ENCODE peak calls at places on chromosomes 4 and X, in five cellular contexts. One of them, this sample, is unnamed.

GRCh38 chrX:27619975-27620374 is 29.8 kb downstream of the DCAF8L2 start:
- DNase-seq in breast epithelium: no peak
- DNase-seq in cardiac fibroblast: peak
- DNase-seq in tibial nerve: no peak
- DNase-seq in hepatocyte: peak
- DNase-seq in this sample: peak

GRCh38 chr4:140851032-140851636 is 94.9 kb upstream of the TBC1D9 start:
- DNase-seq in cardiac fibroblast: peak
- DNase-seq in hepatocyte: peak
- DNase-seq in tibial nerve: no peak
- DNase-seq in breast epithelium: no peak
- DNase-seq in this sample: peak

GRCh38 chr4:105624530-105624929 is 72.1 kb downstream of the ARHGEF38 start:
- DNase-seq in hepatocyte: no peak
- DNase-seq in tibial nerve: no peak
- DNase-seq in breast epithelium: no peak
- DNase-seq in cardiac fibroblast: peak
- DNase-seq in this sample: peak

GRCh38 chrX:97860206-97860605 is 976.5 kb downstream of the RPA4 start:
- DNase-seq in cardiac fibroblast: no peak
- DNase-seq in breast epithelium: no peak
- DNase-seq in tibial nerve: no peak
- DNase-seq in hepatocyte: no peak
- DNase-seq in this sample: peak

GRCh38 chr4:183955666-183956065 is 50.6 kb downstream of the STOX2 start:
- DNase-seq in breast epithelium: no peak
- DNase-seq in cardiac fibroblast: no peak
- DNase-seq in tibial nerve: no peak
- DNase-seq in hepatocyte: no peak
- DNase-seq in this sample: no peak

GRCh38 chrX:153782324-153782723 is 1.5 kb downstream of the SRPK3 start:
- DNase-seq in hepatocyte: no peak
- DNase-seq in cardiac fibroblast: no peak
- DNase-seq in breast epithelium: peak
- DNase-seq in tibial nerve: no peak
- DNase-seq in this sample: no peak

GRCh38 chr4:146458594-146458993 is 63.1 kb downstream of the SLC10A7 start:
- DNase-seq in hepatocyte: no peak
- DNase-seq in breast epithelium: no peak
- DNase-seq in tibial nerve: no peak
- DNase-seq in cardiac fibroblast: no peak
- DNase-seq in this sample: no peak

GRCh38 chr4:89995006-89995405 is 100.4 kb downstream of the MMRN1 start:
- DNase-seq in breast epithelium: no peak
- DNase-seq in cardiac fibroblast: no peak
- DNase-seq in tibial nerve: no peak
- DNase-seq in hepatocyte: no peak
- DNase-seq in this sample: no peak

GRCh38 chr4:99614491-99614890 is 39.9 kb downstream of the MTTP start:
- DNase-seq in hepatocyte: no peak
- DNase-seq in breast epithelium: no peak
- DNase-seq in cardiac fibroblast: no peak
- DNase-seq in tibial nerve: no peak
- DNase-seq in this sample: no peak

GRCh38 chr4:188976644-188977115 is 837.4 kb downstream of the TRIML1 start:
- DNase-seq in tibial nerve: no peak
- DNase-seq in hepatocyte: peak
- DNase-seq in breast epithelium: no peak
- DNase-seq in cardiac fibroblast: peak
- DNase-seq in this sample: peak

GRCh38 chr4:100548209-100548579 is 30.4 kb upstream of the EMCN start:
- DNase-seq in breast epithelium: no peak
- DNase-seq in cardiac fibroblast: no peak
- DNase-seq in tibial nerve: no peak
- DNase-seq in hepatocyte: no peak
- DNase-seq in this sample: no peak

GRCh38 chrX:100376581-100376980 is 33.5 kb downstream of the PCDH19 start:
- DNase-seq in breast epithelium: no peak
- DNase-seq in cardiac fibroblast: peak
- DNase-seq in tibial nerve: no peak
- DNase-seq in hepatocyte: no peak
- DNase-seq in this sample: peak

GRCh38 chr4:86286729-86287128 is 73.1 kb downstream of the MAPK10 start:
- DNase-seq in cardiac fibroblast: no peak
- DNase-seq in tibial nerve: no peak
- DNase-seq in hepatocyte: no peak
- DNase-seq in breast epithelium: peak
- DNase-seq in this sample: no peak

GRCh38 chr4:137299281-137299680 is 233.0 kb downstream of the PCDH18 start:
- DNase-seq in breast epithelium: no peak
- DNase-seq in hepatocyte: no peak
- DNase-seq in tibial nerve: no peak
- DNase-seq in cardiac fibroblast: no peak
- DNase-seq in this sample: no peak

GRCh38 chr4:93396274-93396673 is 432.3 kb upstream of the ATOH1 start:
- DNase-seq in tibial nerve: no peak
- DNase-seq in breast epithelium: no peak
- DNase-seq in cardiac fibroblast: peak
- DNase-seq in hepatocyte: no peak
- DNase-seq in this sample: peak

GRCh38 chr4:123786955-123787354 is 390.4 kb downstream of the SPRY1 start:
- DNase-seq in hepatocyte: peak
- DNase-seq in cardiac fibroblast: peak
- DNase-seq in tibial nerve: no peak
- DNase-seq in breast epithelium: no peak
- DNase-seq in this sample: peak

GRCh38 chr4:168777277-168777965 is 232.6 kb downstream of the CBR4 start:
- DNase-seq in hepatocyte: no peak
- DNase-seq in breast epithelium: no peak
- DNase-seq in cardiac fibroblast: no peak
- DNase-seq in tibial nerve: no peak
- DNase-seq in this sample: no peak

GRCh38 chr4:158938462-158939044 is 164.3 kb upstream of the RAPGEF2 start:
- DNase-seq in tibial nerve: no peak
- DNase-seq in hepatocyte: no peak
- DNase-seq in cardiac fibroblast: no peak
- DNase-seq in breast epithelium: no peak
- DNase-seq in this sample: peak

GRCh38 chr4:81052119-81053068 is 21.9 kb downstream of the BMP3 start:
- DNase-seq in breast epithelium: no peak
- DNase-seq in cardiac fibroblast: peak
- DNase-seq in hepatocyte: peak
- DNase-seq in tibial nerve: peak
- DNase-seq in this sample: peak

GRCh38 chr4:101693842-101694398 is 96.6 kb upstream of the BANK1 start:
- DNase-seq in hepatocyte: no peak
- DNase-seq in tibial nerve: no peak
- DNase-seq in cardiac fibroblast: no peak
- DNase-seq in breast epithelium: no peak
- DNase-seq in this sample: no peak

GRCh38 chr4:20217951-20218350 is 33.8 kb upstream of the SLIT2 start:
- DNase-seq in hepatocyte: no peak
- DNase-seq in tibial nerve: no peak
- DNase-seq in cardiac fibroblast: no peak
- DNase-seq in breast epithelium: no peak
- DNase-seq in this sample: no peak

GRCh38 chr4:52950226-52950625 is 88.1 kb downstream of the RASL11B start:
- DNase-seq in tibial nerve: no peak
- DNase-seq in breast epithelium: no peak
- DNase-seq in cardiac fibroblast: no peak
- DNase-seq in hepatocyte: no peak
- DNase-seq in this sample: no peak

GRCh38 chrX:45781901-45782553 is 581.4 kb upstream of the DIPK2B start:
- DNase-seq in tibial nerve: no peak
- DNase-seq in breast epithelium: no peak
- DNase-seq in cardiac fibroblast: peak
- DNase-seq in hepatocyte: peak
- DNase-seq in this sample: peak

GRCh38 chrX:13208281-13208935 is 111.4 kb downstream of the ATXN3L start:
- DNase-seq in cardiac fibroblast: no peak
- DNase-seq in breast epithelium: no peak
- DNase-seq in tibial nerve: no peak
- DNase-seq in hepatocyte: no peak
- DNase-seq in this sample: peak

GRCh38 chrX:21375795-21376069 is 1.5 kb downstream of the CNKSR2 start:
- DNase-seq in tibial nerve: no peak
- DNase-seq in breast epithelium: no peak
- DNase-seq in hepatocyte: peak
- DNase-seq in cardiac fibroblast: no peak
- DNase-seq in this sample: no peak

DNA sequence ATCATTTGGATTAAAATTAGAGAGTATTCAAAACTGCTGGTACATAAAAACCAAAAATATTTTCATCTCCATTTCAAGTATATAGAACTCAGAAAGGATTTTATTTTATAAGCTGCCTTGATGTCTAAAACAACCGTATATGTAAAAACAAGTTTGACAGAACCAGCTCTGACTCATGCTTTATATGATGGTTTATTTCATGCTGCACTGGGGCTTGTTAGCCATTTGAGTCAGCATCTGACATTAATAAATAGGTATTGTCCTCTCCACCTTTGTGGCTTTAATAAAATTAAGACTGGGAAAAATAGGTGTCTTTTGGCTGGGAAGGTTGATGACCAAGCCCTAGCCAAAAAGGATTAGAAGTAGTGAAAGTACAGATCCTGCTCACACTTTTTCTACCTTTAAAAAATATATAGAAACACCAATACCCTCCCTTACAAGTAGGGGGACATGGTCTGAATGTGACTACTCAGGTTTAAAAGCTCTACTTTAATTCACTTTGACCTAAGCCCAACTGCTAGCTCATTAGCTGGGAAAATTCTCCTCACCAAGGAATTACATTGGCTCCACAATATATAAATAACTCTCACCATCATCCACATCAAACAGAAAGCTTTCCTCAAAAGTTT is 228.1 kb downstream of the ADAMTS3 start:
- DNase-seq in hepatocyte: no peak
- DNase-seq in cardiac fibroblast: peak
- DNase-seq in tibial nerve: no peak
- DNase-seq in breast epithelium: no peak
- DNase-seq in this sample: no peak
- TF ChIP-seq CTCF in hepatocyte: no peak
- TF ChIP-seq CTCF in cardiac fibroblast: no peak
- TF ChIP-seq CTCF in tibial nerve: no peak
- TF ChIP-seq CTCF in breast epithelium: no peak
- TF ChIP-seq CTCF in this sample: no peak

GRCh38 chr4:57103051-57103450 is 7.1 kb downstream of the IGFBP7 start:
- DNase-seq in breast epithelium: no peak
- DNase-seq in tibial nerve: no peak
- DNase-seq in hepatocyte: no peak
- DNase-seq in cardiac fibroblast: peak
- DNase-seq in this sample: peak
- H3K4me3 ChIP-seq in breast epithelium: peak
- H3K4me3 ChIP-seq in tibial nerve: no peak
- H3K4me3 ChIP-seq in hepatocyte: no peak
- H3K4me3 ChIP-seq in cardiac fibroblast: no peak
- H3K4me3 ChIP-seq in this sample: peak

GRCh38 chr4:122221322-122221721 is 69.2 kb downstream of the BLTP1 start:
- DNase-seq in hepatocyte: no peak
- DNase-seq in breast epithelium: no peak
- DNase-seq in tibial nerve: no peak
- DNase-seq in cardiac fibroblast: no peak
- DNase-seq in this sample: no peak

GRCh38 chr4:122212880-122213279 is 60.7 kb downstream of the BLTP1 start:
- DNase-seq in tibial nerve: no peak
- DNase-seq in cardiac fibroblast: no peak
- DNase-seq in hepatocyte: no peak
- DNase-seq in breast epithelium: no peak
- DNase-seq in this sample: peak

GRCh38 chr4:122219356-122219755 is 67.2 kb downstream of the BLTP1 start:
- DNase-seq in cardiac fibroblast: no peak
- DNase-seq in tibial nerve: no peak
- DNase-seq in breast epithelium: no peak
- DNase-seq in hepatocyte: no peak
- DNase-seq in this sample: no peak

GRCh38 chr4:122224348-122224747 is 72.2 kb downstream of the BLTP1 start:
- DNase-seq in breast epithelium: no peak
- DNase-seq in tibial nerve: no peak
- DNase-seq in hepatocyte: no peak
- DNase-seq in cardiac fibroblast: peak
- DNase-seq in this sample: peak

GRCh38 chr4:122218762-122219161 is 66.6 kb downstream of the BLTP1 start:
- DNase-seq in cardiac fibroblast: peak
- DNase-seq in breast epithelium: no peak
- DNase-seq in tibial nerve: no peak
- DNase-seq in hepatocyte: peak
- DNase-seq in this sample: peak
- TF ChIP-seq CTCF in cardiac fibroblast: peak
- TF ChIP-seq CTCF in breast epithelium: no peak
- TF ChIP-seq CTCF in tibial nerve: no peak
- TF ChIP-seq CTCF in hepatocyte: peak
- TF ChIP-seq CTCF in this sample: peak

GRCh38 chr4:3389186-3389878 is 52.4 kb upstream of the HGFAC start:
- DNase-seq in breast epithelium: no peak
- DNase-seq in hepatocyte: no peak
- DNase-seq in tibial nerve: no peak
- DNase-seq in cardiac fibroblast: no peak
- DNase-seq in this sample: no peak

GRCh38 chr4:3387943-3388348 is 53.8 kb upstream of the HGFAC start:
- DNase-seq in hepatocyte: no peak
- DNase-seq in tibial nerve: peak
- DNase-seq in breast epithelium: peak
- DNase-seq in cardiac fibroblast: peak
- DNase-seq in this sample: no peak

GRCh38 chr4:3389879-3390840 is 51.6 kb upstream of the HGFAC start:
- DNase-seq in cardiac fibroblast: no peak
- DNase-seq in tibial nerve: no peak
- DNase-seq in hepatocyte: no peak
- DNase-seq in breast epithelium: no peak
- DNase-seq in this sample: no peak

GRCh38 chr4:3387154-3387942 is 54.4 kb upstream of the HGFAC start:
- DNase-seq in hepatocyte: no peak
- DNase-seq in tibial nerve: no peak
- DNase-seq in breast epithelium: no peak
- DNase-seq in cardiac fibroblast: no peak
- DNase-seq in this sample: no peak

GRCh38 chr4:3388461-3389185 is 53.1 kb upstream of the HGFAC start:
- DNase-seq in tibial nerve: no peak
- DNase-seq in hepatocyte: no peak
- DNase-seq in breast epithelium: no peak
- DNase-seq in cardiac fibroblast: peak
- DNase-seq in this sample: peak
- H3K4me3 ChIP-seq in tibial nerve: peak
- H3K4me3 ChIP-seq in hepatocyte: no peak
- H3K4me3 ChIP-seq in breast epithelium: peak
- H3K4me3 ChIP-seq in cardiac fibroblast: peak
- H3K4me3 ChIP-seq in this sample: peak

GRCh38 chr4:113243312-113243711 is 193.9 kb downstream of the ANK2 start:
- DNase-seq in breast epithelium: no peak
- DNase-seq in tibial nerve: no peak
- DNase-seq in hepatocyte: no peak
- DNase-seq in cardiac fibroblast: no peak
- DNase-seq in this sample: no peak

GRCh38 chr4:113248320-113248719 is 198.9 kb downstream of the ANK2 start:
- DNase-seq in tibial nerve: no peak
- DNase-seq in breast epithelium: no peak
- DNase-seq in cardiac fibroblast: no peak
- DNase-seq in hepatocyte: no peak
- DNase-seq in this sample: no peak
- TF ChIP-seq CTCF in tibial nerve: no peak
- TF ChIP-seq CTCF in breast epithelium: no peak
- TF ChIP-seq CTCF in cardiac fibroblast: peak
- TF ChIP-seq CTCF in hepatocyte: no peak
- TF ChIP-seq CTCF in this sample: peak